ENCODE peak calls at places on chromosomes 4 and X, in five cellular contexts. One of them, this sample, is unnamed.
A peak's percentile ranks its signal among the peaks of the same experiment; 100 is the strongest.

GRCh38 chrX:123202523-123202922 is 18.4 kb downstream of the GRIA3 start:
- ATAC-seq in left ventricle myocardium superior: no peak
- ATAC-seq in lung: no peak
- ATAC-seq in gastroesophageal sphincter: no peak
- ATAC-seq in left cardiac atrium: no peak
- ATAC-seq in this sample: no peak

GRCh38 chrX:151984328-151984727 is 9.9 kb upstream of the GABRE start:
- ATAC-seq in left ventricle myocardium superior: peak; percentile 36
- ATAC-seq in left cardiac atrium: peak; percentile 44
- ATAC-seq in lung: no peak
- ATAC-seq in gastroesophageal sphincter: peak; percentile 38
- ATAC-seq in this sample: no peak

GRCh38 chr4:38948551-38948950 is 80.9 kb downstream of the FAM114A1 start:
- ATAC-seq in left ventricle myocardium superior: peak; percentile 89
- ATAC-seq in gastroesophageal sphincter: peak; percentile 97
- ATAC-seq in lung: peak; percentile 48
- ATAC-seq in left cardiac atrium: peak; percentile 90
- ATAC-seq in this sample: no peak

GRCh38 chr4:2652415-2653155 is 103.6 kb downstream of the TNIP2 start:
- ATAC-seq in lung: no peak
- ATAC-seq in gastroesophageal sphincter: no peak
- ATAC-seq in left ventricle myocardium superior: no peak
- ATAC-seq in left cardiac atrium: no peak
- ATAC-seq in this sample: no peak

GRCh38 chrX:52261463-52262194 is 76.9 kb downstream of the MAGED4 start:
- ATAC-seq in lung: peak; percentile 98
- ATAC-seq in gastroesophageal sphincter: peak; percentile 99
- ATAC-seq in left ventricle myocardium superior: peak; percentile 100
- ATAC-seq in left cardiac atrium: peak; percentile 100
- ATAC-seq in this sample: peak; percentile 98

GRCh38 chr4:149914521-149915115 is 99.0 kb upstream of the IQCM start:
- ATAC-seq in left ventricle myocardium superior: peak; percentile 43
- ATAC-seq in lung: no peak
- ATAC-seq in gastroesophageal sphincter: no peak
- ATAC-seq in left cardiac atrium: no peak
- ATAC-seq in this sample: no peak

GRCh38 chr4:164874791-164875190 is 2.2 kb upstream of the APELA start:
- ATAC-seq in left cardiac atrium: no peak
- ATAC-seq in left ventricle myocardium superior: no peak
- ATAC-seq in lung: no peak
- ATAC-seq in gastroesophageal sphincter: no peak
- ATAC-seq in this sample: no peak

GRCh38 chr4:158801066-158801465 is 32.2 kb downstream of the FNIP2 start:
- ATAC-seq in lung: no peak
- ATAC-seq in left ventricle myocardium superior: peak; percentile 73
- ATAC-seq in left cardiac atrium: peak; percentile 36
- ATAC-seq in gastroesophageal sphincter: no peak
- ATAC-seq in this sample: no peak

GRCh38 chr4:7964890-7965662 is 25.4 kb upstream of the AFAP1 start:
- ATAC-seq in left cardiac atrium: peak; percentile 20
- ATAC-seq in gastroesophageal sphincter: no peak
- ATAC-seq in lung: no peak
- ATAC-seq in left ventricle myocardium superior: peak; percentile 40
- ATAC-seq in this sample: no peak

GRCh38 chr4:6893449-6894085 is 16.1 kb upstream of the TBC1D14 start:
- ATAC-seq in gastroesophageal sphincter: no peak
- ATAC-seq in lung: no peak
- ATAC-seq in left cardiac atrium: no peak
- ATAC-seq in left ventricle myocardium superior: no peak
- ATAC-seq in this sample: no peak

GRCh38 chrX:42027367-42028025 is 104.1 kb upstream of the CASK start:
- ATAC-seq in lung: no peak
- ATAC-seq in left cardiac atrium: no peak
- ATAC-seq in left ventricle myocardium superior: no peak
- ATAC-seq in gastroesophageal sphincter: no peak
- ATAC-seq in this sample: no peak

GRCh38 chr4:73223258-73223651 is 35.3 kb downstream of the ANKRD17 start:
- ATAC-seq in left cardiac atrium: peak; percentile 17
- ATAC-seq in left ventricle myocardium superior: peak; percentile 33
- ATAC-seq in lung: no peak
- ATAC-seq in gastroesophageal sphincter: no peak
- ATAC-seq in this sample: no peak

GRCh38 chr4:120749445-120750151 is 172.9 kb downstream of the PRDM5 start:
- ATAC-seq in lung: no peak
- ATAC-seq in gastroesophageal sphincter: no peak
- ATAC-seq in left ventricle myocardium superior: no peak
- ATAC-seq in left cardiac atrium: no peak
- ATAC-seq in this sample: no peak

GRCh38 chr4:12360391-12360790 is 931.7 kb upstream of the HS3ST1 start:
- ATAC-seq in gastroesophageal sphincter: no peak
- ATAC-seq in lung: no peak
- ATAC-seq in left ventricle myocardium superior: no peak
- ATAC-seq in left cardiac atrium: no peak
- ATAC-seq in this sample: no peak

GRCh38 chr4:140252144-140252741 is 98.3 kb upstream of the MAML3 start:
- ATAC-seq in left ventricle myocardium superior: peak; percentile 16
- ATAC-seq in lung: peak; percentile 34
- ATAC-seq in left cardiac atrium: peak; percentile 15
- ATAC-seq in gastroesophageal sphincter: peak; percentile 2
- ATAC-seq in this sample: no peak

GRCh38 chr4:915041-915474 is 17.1 kb downstream of the GAK start:
- ATAC-seq in left ventricle myocardium superior: peak; percentile 19
- ATAC-seq in left cardiac atrium: peak; percentile 44
- ATAC-seq in gastroesophageal sphincter: no peak
- ATAC-seq in lung: no peak
- ATAC-seq in this sample: peak; percentile 79

GRCh38 chrX:132444936-132445335 is 43.9 kb downstream of the MBNL3 start:
- ATAC-seq in left ventricle myocardium superior: no peak
- ATAC-seq in lung: no peak
- ATAC-seq in left cardiac atrium: no peak
- ATAC-seq in gastroesophageal sphincter: no peak
- ATAC-seq in this sample: no peak

GRCh38 chr4:47462799-47463234 is 685 bp downstream of the COMMD8 start:
- ATAC-seq in left ventricle myocardium superior: peak; percentile 4
- ATAC-seq in lung: peak; percentile 8
- ATAC-seq in left cardiac atrium: no peak
- ATAC-seq in gastroesophageal sphincter: no peak
- ATAC-seq in this sample: peak; percentile 9

GRCh38 chr4:100929753-100930152 is 411.9 kb upstream of the EMCN start:
- ATAC-seq in gastroesophageal sphincter: no peak
- ATAC-seq in left ventricle myocardium superior: no peak
- ATAC-seq in left cardiac atrium: no peak
- ATAC-seq in lung: no peak
- ATAC-seq in this sample: no peak

GRCh38 chr4:113502883-113503282 is 258.7 kb downstream of the CAMK2D start:
- ATAC-seq in gastroesophageal sphincter: no peak
- ATAC-seq in lung: no peak
- ATAC-seq in left ventricle myocardium superior: peak; percentile 57
- ATAC-seq in left cardiac atrium: peak; percentile 66
- ATAC-seq in this sample: no peak

GRCh38 chr4:10684631-10685030 is at the start of gene CLNK:
- ATAC-seq in gastroesophageal sphincter: no peak
- ATAC-seq in lung: no peak
- ATAC-seq in left ventricle myocardium superior: no peak
- ATAC-seq in left cardiac atrium: no peak
- ATAC-seq in this sample: peak; percentile 98

GRCh38 chr4:102789317-102789717 is 28.5 kb upstream of the MANBA start:
- ATAC-seq in left ventricle myocardium superior: no peak
- ATAC-seq in gastroesophageal sphincter: no peak
- ATAC-seq in lung: no peak
- ATAC-seq in left cardiac atrium: peak; percentile 26
- ATAC-seq in this sample: no peak

GRCh38 chr4:159009521-159009920 is 93.4 kb upstream of the RAPGEF2 start:
- ATAC-seq in gastroesophageal sphincter: no peak
- ATAC-seq in lung: no peak
- ATAC-seq in left ventricle myocardium superior: peak; percentile 78
- ATAC-seq in left cardiac atrium: peak; percentile 82
- ATAC-seq in this sample: no peak

GRCh38 chrX:55451990-55452824 is at the start of gene MAGEH1:
- ATAC-seq in left cardiac atrium: peak; percentile 99
- ATAC-seq in gastroesophageal sphincter: peak; percentile 93
- ATAC-seq in lung: peak; percentile 87
- ATAC-seq in left ventricle myocardium superior: peak; percentile 100
- ATAC-seq in this sample: peak; percentile 97

GRCh38 chrX:47198026-47198686 is 4.5 kb downstream of the UBA1 start:
- ATAC-seq in left cardiac atrium: no peak
- ATAC-seq in left ventricle myocardium superior: no peak
- ATAC-seq in lung: no peak
- ATAC-seq in gastroesophageal sphincter: no peak
- ATAC-seq in this sample: no peak

GRCh38 chr4:51849430-51849829 is 6.5 kb downstream of the DCUN1D4 start:
- ATAC-seq in gastroesophageal sphincter: no peak
- ATAC-seq in lung: no peak
- ATAC-seq in left ventricle myocardium superior: no peak
- ATAC-seq in left cardiac atrium: no peak
- ATAC-seq in this sample: no peak

GRCh38 chrX:126985960-126986359 is 166.4 kb downstream of the PRR32 start:
- ATAC-seq in lung: no peak
- ATAC-seq in left ventricle myocardium superior: no peak
- ATAC-seq in gastroesophageal sphincter: no peak
- ATAC-seq in left cardiac atrium: no peak
- ATAC-seq in this sample: no peak

GRCh38 chr4:135250040-135250439 is 1048.5 kb upstream of the PABPC4L start:
- ATAC-seq in lung: no peak
- ATAC-seq in left ventricle myocardium superior: no peak
- ATAC-seq in gastroesophageal sphincter: no peak
- ATAC-seq in left cardiac atrium: no peak
- ATAC-seq in this sample: no peak

GRCh38 chrX:120332394-120332793 is 21.1 kb upstream of the TMEM255A start:
- ATAC-seq in left ventricle myocardium superior: no peak
- ATAC-seq in left cardiac atrium: no peak
- ATAC-seq in gastroesophageal sphincter: no peak
- ATAC-seq in lung: no peak
- ATAC-seq in this sample: no peak

GRCh38 chr4:137664055-137664405 is 131.7 kb upstream of the PCDH18 start:
- ATAC-seq in lung: no peak
- ATAC-seq in left ventricle myocardium superior: no peak
- ATAC-seq in left cardiac atrium: no peak
- ATAC-seq in gastroesophageal sphincter: peak; percentile 14
- ATAC-seq in this sample: no peak

GRCh38 chr4:122855491-122855890 is 28.9 kb downstream of the FGF2 start:
- ATAC-seq in left cardiac atrium: no peak
- ATAC-seq in left ventricle myocardium superior: no peak
- ATAC-seq in lung: no peak
- ATAC-seq in gastroesophageal sphincter: no peak
- ATAC-seq in this sample: no peak

GRCh38 chr4:59945277-59945676 is 1254.8 kb upstream of the ADGRL3 start:
- ATAC-seq in lung: no peak
- ATAC-seq in left ventricle myocardium superior: no peak
- ATAC-seq in left cardiac atrium: no peak
- ATAC-seq in gastroesophageal sphincter: no peak
- ATAC-seq in this sample: no peak

GRCh38 chrX:93673869-93674271 is at the start of gene FAM133A:
- ATAC-seq in gastroesophageal sphincter: peak; percentile 52
- ATAC-seq in left cardiac atrium: peak; percentile 90
- ATAC-seq in lung: no peak
- ATAC-seq in left ventricle myocardium superior: peak; percentile 70
- ATAC-seq in this sample: no peak